ENCODE peak calls at places on chromosomes 3 and 15, in six cellular contexts. One of them, this sample, is unnamed.

GRCh38 chr3:30368978-30369377 is 237.4 kb upstream of the TGFBR2 start:
- DNase-seq in left ventricle myocardium inferior: no peak
- DNase-seq in SW480: no peak
- DNase-seq in NCI-H345: no peak
- DNase-seq in NCI-H748 treated with DMSO at 0.1 percent for 48 hours: no peak
- DNase-seq in A172: no peak
- DNase-seq in this sample: no peak

GRCh38 chr3:56291953-56292352 is 176.3 kb downstream of the ERC2 start:
- DNase-seq in SW480: no peak
- DNase-seq in NCI-H345: no peak
- DNase-seq in A172: no peak
- DNase-seq in NCI-H748 treated with DMSO at 0.1 percent for 48 hours: no peak
- DNase-seq in left ventricle myocardium inferior: no peak
- DNase-seq in this sample: no peak

GRCh38 chr3:5019411-5020261 is 40.4 kb downstream of the BHLHE40 start:
- DNase-seq in NCI-H345: no peak
- DNase-seq in A172: peak
- DNase-seq in SW480: peak
- DNase-seq in NCI-H748 treated with DMSO at 0.1 percent for 48 hours: no peak
- DNase-seq in left ventricle myocardium inferior: no peak
- DNase-seq in this sample: no peak

GRCh38 chr3:183809209-183809608 is 16.2 kb downstream of the MAP6D1 start:
- DNase-seq in NCI-H345: peak
- DNase-seq in A172: no peak
- DNase-seq in NCI-H748 treated with DMSO at 0.1 percent for 48 hours: peak
- DNase-seq in left ventricle myocardium inferior: no peak
- DNase-seq in SW480: no peak
- DNase-seq in this sample: no peak

GRCh38 chr3:141498592-141499223 is 11.9 kb downstream of the RASA2 start:
- DNase-seq in left ventricle myocardium inferior: no peak
- DNase-seq in SW480: no peak
- DNase-seq in A172: peak
- DNase-seq in NCI-H345: no peak
- DNase-seq in NCI-H748 treated with DMSO at 0.1 percent for 48 hours: no peak
- DNase-seq in this sample: no peak

GRCh38 chr3:143585720-143586456 is 262.4 kb downstream of the SLC9A9 start:
- DNase-seq in NCI-H748 treated with DMSO at 0.1 percent for 48 hours: no peak
- DNase-seq in SW480: no peak
- DNase-seq in NCI-H345: no peak
- DNase-seq in A172: no peak
- DNase-seq in left ventricle myocardium inferior: no peak
- DNase-seq in this sample: no peak

GRCh38 chr15:64070106-64070505 is 23.5 kb downstream of the CIAO2A start:
- DNase-seq in left ventricle myocardium inferior: no peak
- DNase-seq in NCI-H748 treated with DMSO at 0.1 percent for 48 hours: no peak
- DNase-seq in NCI-H345: no peak
- DNase-seq in A172: no peak
- DNase-seq in SW480: no peak
- DNase-seq in this sample: no peak

GRCh38 chr15:78642341-78642740 is 1.3 kb upstream of the CHRNB4 start:
- DNase-seq in left ventricle myocardium inferior: no peak
- DNase-seq in NCI-H345: no peak
- DNase-seq in A172: no peak
- DNase-seq in SW480: no peak
- DNase-seq in NCI-H748 treated with DMSO at 0.1 percent for 48 hours: no peak
- DNase-seq in this sample: no peak

GRCh38 chr3:111735271-111735758 is 123.8 kb upstream of the PHLDB2 start:
- DNase-seq in A172: peak
- DNase-seq in NCI-H345: no peak
- DNase-seq in left ventricle myocardium inferior: no peak
- DNase-seq in SW480: peak
- DNase-seq in NCI-H748 treated with DMSO at 0.1 percent for 48 hours: no peak
- DNase-seq in this sample: no peak

GRCh38 chr3:50675179-50676030 is 678 bp downstream of the DOCK3 start:
- DNase-seq in left ventricle myocardium inferior: peak
- DNase-seq in SW480: peak
- DNase-seq in NCI-H345: peak
- DNase-seq in NCI-H748 treated with DMSO at 0.1 percent for 48 hours: no peak
- DNase-seq in A172: no peak
- DNase-seq in this sample: peak